ENCODE peak calls at places on chromosomes 11 and 22, in seven cellular contexts. M is GOT3; W is activated CD4-positive, alpha-beta T cell treated with anti-CD3 and anti-CD28 coated beads, Interleukin-2, amount 50 U/mL, for 1 hour; D is anterior cingulate cortex; E is transverse colon; S is GM19239; G is hippocampal formation. P is an unnamed sample.

GRCh38 chr11:113670149-113670829 is 35.8 kb downstream of the TMPRSS5 start:
- DNase-seq in S (no peak), M (no peak), G (no peak), D (no peak), E (no peak), W (no peak), P (no peak)

GRCh38 chr11:77091146-77091940 is 11.3 kb upstream of the OMP start:
- DNase-seq in E (peak; percentile 92), W (peak; percentile 80), S (peak; percentile 96), M (no peak), D (peak; percentile 50), G (peak; percentile 75), P (peak; percentile 87)

GRCh38 chr11:44709281-44709562 is 17.5 kb upstream of the TSPAN18 start:
- DNase-seq in W (no peak), D (no peak), G (no peak), S (no peak), E (no peak), M (no peak), P (no peak)

GRCh38 chr11:2418961-2419360 is 18.4 kb downstream of the TSSC4 start:
- DNase-seq in S (no peak), D (no peak), E (no peak), G (no peak), M (no peak), W (no peak), P (no peak)

GRCh38 chr11:2248242-2248641 is 22.1 kb downstream of the ASCL2 start:
- DNase-seq in W (no peak), S (no peak), M (no peak), E (no peak), G (no peak), D (no peak), P (no peak)

GRCh38 chr11:85096939-85097338 is 530.2 kb downstream of the DLG2 start:
- DNase-seq in G (no peak), S (no peak), E (no peak), M (no peak), D (no peak), W (no peak), P (no peak)

GRCh38 chr22:28829358-28830181 is 29.2 kb upstream of the XBP1 start:
- DNase-seq in D (peak; percentile 43), E (peak; percentile 85), W (peak; percentile 74), G (peak; percentile 45), S (peak; percentile 78), M (no peak), P (peak; percentile 85)

GRCh38 chr11:6602096-6602940 is 1.1 kb downstream of the RRP8 start:
- DNase-seq in E (no peak), D (no peak), G (no peak), M (no peak), W (no peak), S (no peak), P (no peak)

GRCh38 chr11:130798280-130798679 is 118.0 kb downstream of the SNX19 start:
- DNase-seq in M (no peak), E (no peak), G (no peak), D (no peak), W (no peak), S (no peak), P (no peak)

GRCh38 chr22:26503758-26504157 is 8.5 kb downstream of the TFIP11 start:
- DNase-seq in S (no peak), D (no peak), M (no peak), E (no peak), W (no peak), G (no peak), P (no peak)

GRCh38 chr11:73271936-73272679 is at the start of gene P2RY6:
- DNase-seq in S (no peak), M (no peak), G (peak; percentile 24), W (no peak), D (no peak), E (peak; percentile 50), P (peak; percentile 35)

GRCh38 chr11:79937935-79938334 is 497.1 kb upstream of the TENM4 start:
- DNase-seq in M (no peak), S (no peak), G (no peak), D (no peak), E (no peak), W (no peak), P (no peak)

GRCh38 chr11:119873761-119874421 is 144.9 kb upstream of the NECTIN1 start:
- DNase-seq in S (no peak), M (no peak), E (no peak), W (no peak), G (no peak), D (no peak), P (no peak)

GRCh38 chr11:119347940-119348339 is 1.4 kb upstream of the MFRP start:
- DNase-seq in D (no peak), E (no peak), S (no peak), W (no peak), G (no peak), M (no peak), P (no peak)

GRCh38 chr11:112881461-112881860 is 79.8 kb upstream of the NCAM1 start:
- DNase-seq in G (peak; percentile 93), E (peak; percentile 31), D (peak; percentile 93), M (peak; percentile 1), W (no peak), S (no peak), P (no peak)

GRCh38 chr11:130947889-130948288 is 31.6 kb upstream of the SNX19 start:
- DNase-seq in W (no peak), M (no peak), D (no peak), E (no peak), S (no peak), G (no peak), P (no peak)

GRCh38 chr11:130037058-130037457 is 32.6 kb upstream of the APLP2 start:
- DNase-seq in G (no peak), D (no peak), E (peak; percentile 52), S (no peak), W (no peak), M (no peak), P (no peak)

GRCh38 chr11:35846874-35847273 is 97.0 kb upstream of the LDLRAD3 start:
- DNase-seq in G (no peak), S (no peak), D (no peak), E (no peak), W (no peak), M (no peak), P (no peak)

GRCh38 chr11:62665630-62666258 is 632 bp downstream of the CSKMT start:
- DNase-seq in S (no peak), E (peak; percentile 54), G (peak; percentile 49), D (no peak), M (no peak), W (peak; percentile 57), P (peak; percentile 59)

GRCh38 chr22:43642319-43642718 is 169.8 kb downstream of the EFCAB6 start:
- DNase-seq in W (no peak), D (no peak), E (no peak), S (no peak), M (no peak), G (no peak), P (no peak)

GRCh38 chr22:46442217-46442853 is 95.1 kb downstream of the CELSR1 start:
- DNase-seq in G (no peak), W (no peak), E (no peak), M (no peak), D (no peak), S (no peak), P (no peak)

GRCh38 chr11:7098235-7098832 is 9.5 kb downstream of the RBMXL2 start:
- DNase-seq in S (peak; percentile 50), G (no peak), E (no peak), W (no peak), D (no peak), M (no peak), P (peak; percentile 50)

GRCh38 chr11:69501891-69502860 is 20.7 kb downstream of the LINC01488 start:
- DNase-seq in W (no peak), E (no peak), S (no peak), G (no peak), M (no peak), D (no peak), P (no peak)

GRCh38 chr11:111718436-111719325 is 47.5 kb downstream of the PPP2R1B start:
- DNase-seq in S (no peak), E (peak; percentile 57), M (no peak), D (no peak), W (no peak), G (no peak), P (no peak)

GRCh38 chr11:95345651-95346050 is 114.6 kb upstream of the SESN3 start:
- DNase-seq in E (no peak), W (no peak), M (no peak), S (no peak), G (no peak), D (no peak), P (no peak)

GRCh38 chr11:46674463-46675287 is 25.7 kb downstream of the ARHGAP1 start:
- DNase-seq in E (peak; percentile 54), S (no peak), W (peak; percentile 16), M (no peak), G (no peak), D (no peak), P (no peak)

GRCh38 chr11:65428578-65429068 is 6.0 kb downstream of the NEAT1 start:
- DNase-seq in D (no peak), G (no peak), W (no peak), E (peak; percentile 73), S (no peak), M (no peak), P (no peak)

GRCh38 chr11:4465411-4465810 is 16.3 kb downstream of the OR52K2 start:
- DNase-seq in M (no peak), W (no peak), G (no peak), E (no peak), D (no peak), S (no peak), P (no peak)

GRCh38 chr22:10781571-10782403 is 4746.2 kb upstream of the OR11H1 start:
- DNase-seq in S (no peak), M (no peak), E (no peak), W (no peak), G (no peak), D (no peak), P (no peak)

GRCh38 chr11:10807629-10808552 is 835 bp downstream of the EIF4G2 start:
- DNase-seq in G (peak; percentile 68), S (no peak), W (peak; percentile 33), E (peak; percentile 61), D (peak; percentile 27), M (no peak), P (peak; percentile 50)

P was measured in B cell.